ENCODE peak calls at places on chromosome 21, in five cellular contexts. W, Q, V, R and Y are unnamed samples.
A peak's percentile ranks its signal among the peaks of the same experiment; 100 is the strongest.

GRCh38 chr21:33780631-33781030 is 135.0 kb downstream of the ATP5PO start:
- DNase-seq in Q (peak; percentile 45), W (no peak), V (no peak), R (no peak), Y (no peak)

GRCh38 chr21:28781602-28782274 is 210.9 kb downstream of the LTN1 start:
- DNase-seq in R (peak; percentile 25), Q (peak; percentile 51), W (no peak), V (no peak), Y (peak; percentile 13)

GRCh38 chr21:36434144-36434543 is 45.8 kb downstream of the CLDN14 start:
- DNase-seq in Q (no peak), W (no peak), R (no peak), V (no peak), Y (no peak)

GRCh38 chr21:15826147-15826780 is 96.5 kb downstream of the USP25 start:
- DNase-seq in V (peak; percentile 29), W (no peak), Q (peak; percentile 54), R (peak; percentile 66), Y (peak; percentile 25)

GRCh38 chr21:38813554-38813953 is 7.8 kb downstream of the ETS2 start:
- DNase-seq in V (no peak), Q (no peak), W (no peak), R (no peak), Y (no peak)

GRCh38 chr21:41121785-41122415 is 46.1 kb upstream of the BACE2 start:
- DNase-seq in V (peak; percentile 90), W (peak; percentile 91), R (peak; percentile 89), Q (peak; percentile 63), Y (peak; percentile 83)

GRCh38 chr21:38170283-38170682 is 86.5 kb upstream of the KCNJ15 start:
- DNase-seq in R (peak; percentile 26), W (no peak), Q (peak; percentile 12), V (peak; percentile 11), Y (peak; percentile 41)

GRCh38 chr21:25952306-25952705 is 217.5 kb downstream of the GABPA start:
- DNase-seq in W (no peak), V (no peak), R (no peak), Q (no peak), Y (no peak)

GRCh38 chr21:36696640-36697472 is 2.1 kb upstream of the SIM2 start:
- DNase-seq in V (no peak), W (no peak), R (no peak), Q (peak; percentile 6), Y (peak; percentile 79)

GRCh38 chr21:30434033-30434631 is 4.1 kb downstream of the KRTAP13-4 start:
- DNase-seq in V (peak; percentile 10), W (no peak), R (peak; percentile 48), Q (no peak), Y (peak; percentile 47)

GRCh38 chr21:45576838-45577737 is 34.8 kb upstream of the SLC19A1 start:
- DNase-seq in W (peak; percentile 18), Q (no peak), V (no peak), R (peak; percentile 2), Y (peak; percentile 37)

GRCh38 chr21:29610960-29611359 is 312.2 kb downstream of the BACH1 start:
- DNase-seq in Q (no peak), V (no peak), W (no peak), R (no peak), Y (no peak)

GRCh38 chr21:15301736-15302135 is 236.9 kb upstream of the NRIP1 start:
- DNase-seq in R (no peak), W (no peak), V (no peak), Q (no peak), Y (no peak)

GRCh38 chr21:28480091-28480869 is 512.4 kb downstream of the LTN1 start:
- DNase-seq in W (no peak), Q (no peak), R (no peak), V (no peak), Y (no peak)

GRCh38 chr21:38277501-38278111 is 20.8 kb downstream of the KCNJ15 start:
- DNase-seq in W (peak; percentile 75), Q (peak; percentile 100), V (no peak), R (peak; percentile 72), Y (no peak)

GRCh38 chr21:39518055-39518844 is 66.5 kb downstream of the SH3BGR start:
- DNase-seq in V (peak; percentile 40), R (peak; percentile 81), Q (peak; percentile 32), W (peak; percentile 48), Y (peak; percentile 90)

GRCh38 chr21:44084496-44085241 is 22.5 kb upstream of the PWP2 start:
- DNase-seq in V (no peak), W (peak; percentile 12), R (no peak), Q (no peak), Y (no peak)
- H3K36me3 ChIP-seq in V (peaks cover 4% of the 10 kb centered on the region), W (peaks cover 74% of the 10 kb centered on the region), R (no peaks in the 10 kb centered on the region), Q (peaks cover 63% of the 10 kb centered on the region), Y (peaks cover 24% of the 10 kb centered on the region)

GRCh38 chr21:22125581-22125980 is 1127.4 kb downstream of the NCAM2 start:
- DNase-seq in V (no peak), W (no peak), Q (no peak), R (no peak), Y (no peak)

DNA sequence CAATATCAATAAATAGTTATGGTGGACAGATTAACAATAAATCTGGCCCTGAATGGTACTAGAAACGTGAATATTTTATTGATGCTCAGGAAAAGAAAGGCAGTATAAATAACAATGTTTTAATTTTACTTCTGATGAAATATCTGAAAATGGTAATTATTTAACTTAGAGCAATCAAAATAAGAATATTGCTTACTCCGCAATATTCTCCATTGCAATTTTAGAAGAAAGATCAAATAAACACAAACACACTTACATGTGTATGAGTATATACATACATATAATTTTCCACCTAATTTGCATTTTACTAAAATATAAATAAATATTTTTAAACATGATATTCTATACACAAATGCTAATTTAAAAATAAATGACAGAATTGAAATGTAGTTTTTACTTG is 1130.5 kb downstream of the NCAM2 start:
- DNase-seq in R (no peak), W (no peak), Q (no peak), V (no peak), Y (no peak)
- H3K4me3 ChIP-seq in R (no peak overlapping the region), W (no peak overlapping the region), Q (no peak overlapping the region), V (no peak overlapping the region), Y (no peak overlapping the region)

GRCh38 chr21:43971201-43971991 is 40.7 kb upstream of the TRAPPC10 start:
- DNase-seq in W (no peak), V (no peak), R (no peak), Q (no peak), Y (peak; percentile 69)
- H3K36me3 ChIP-seq in W (peaks cover 36% of the 10 kb centered on the region), V (no peaks in the 10 kb centered on the region), R (no peaks in the 10 kb centered on the region), Q (peaks cover 35% of the 10 kb centered on the region), Y (no peaks in the 10 kb centered on the region)

DNA sequence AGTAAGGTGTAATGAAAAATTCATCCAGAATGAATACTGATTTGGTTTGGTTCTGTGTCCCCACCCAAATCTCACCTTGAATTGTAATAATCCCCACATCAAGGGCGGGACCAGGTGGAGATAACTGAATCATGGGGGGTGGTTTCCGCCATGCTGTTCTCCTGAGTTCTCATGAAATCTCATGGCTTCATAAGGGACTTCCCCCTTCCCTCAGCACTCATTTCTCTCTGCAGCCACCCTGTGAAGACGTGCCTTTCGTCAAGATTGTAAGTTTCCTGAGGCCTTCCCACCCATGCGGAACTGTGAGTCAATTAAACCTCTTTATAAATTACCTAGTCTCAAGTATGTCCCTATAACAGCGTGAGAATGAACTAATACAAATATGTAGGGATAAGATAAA is 5.5 kb upstream of the SYNJ1 start:
- DNase-seq in V (no peak), R (no peak), W (no peak), Q (no peak), Y (no peak)
- H3K4me3 ChIP-seq in V (no peak overlapping the region), R (no peak overlapping the region), W (no peak overlapping the region), Q (no peak overlapping the region), Y (no peak overlapping the region)

GRCh38 chr21:42544544-42544943 is 30.9 kb downstream of the SLC37A1 start:
- DNase-seq in W (no peak), R (no peak), V (no peak), Q (no peak), Y (no peak)
- H3K36me3 ChIP-seq in W (peaks cover 58% of the 10 kb centered on the region), R (no peaks in the 10 kb centered on the region), V (no peaks in the 10 kb centered on the region), Q (no peaks in the 10 kb centered on the region), Y (peaks cover 7% of the 10 kb centered on the region)

GRCh38 chr21:42512346-42513034 is 1.2 kb upstream of the SLC37A1 start:
- DNase-seq in Q (no peak), R (no peak), W (peak; percentile 16), V (no peak), Y (peak; percentile 60)

GRCh38 chr21:42515708-42516502 is 2.3 kb downstream of the SLC37A1 start:
- DNase-seq in W (peak; percentile 51), R (peak; percentile 65), Q (no peak), V (peak; percentile 79), Y (no peak)

GRCh38 chr21:42513151-42513984 is at the start of gene SLC37A1:
- DNase-seq in R (peak; percentile 77), W (peak; percentile 59), V (no peak), Q (no peak), Y (peak; percentile 88)

GRCh38 chr21:42513985-42514882 is 582 bp downstream of the SLC37A1 start:
- DNase-seq in W (peak; percentile 68), V (no peak), R (peak; percentile 69), Q (no peak), Y (peak; percentile 85)

DNA sequence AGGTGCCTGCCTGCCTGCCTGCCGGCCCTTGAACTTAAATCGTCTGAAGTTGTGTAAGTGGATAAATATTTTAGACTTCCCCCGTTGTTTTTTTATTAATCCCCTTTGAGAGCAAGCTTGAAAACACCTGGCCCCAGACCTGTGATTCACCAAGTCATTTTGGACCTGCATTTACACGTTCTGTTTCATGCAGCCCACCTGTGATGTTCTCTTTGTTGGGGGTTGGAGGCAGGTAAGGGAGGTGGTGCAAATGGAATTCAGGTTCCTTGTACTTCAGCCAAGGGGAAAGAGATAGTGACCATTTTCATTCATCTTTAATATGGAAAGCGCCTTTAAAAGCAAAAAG is 1.2 kb downstream of the SLC37A1 start:
- DNase-seq in V (no peak), W (no peak), Q (no peak), R (no peak), Y (peak; percentile 54)
- H3K4me3 ChIP-seq in V (peak overlapping the region; percentile 74), W (peak overlapping the region; percentile 95), Q (no peak overlapping the region), R (peak overlapping the region; percentile 76), Y (peak overlapping the region; percentile 70)

GRCh38 chr21:34880401-34880800 is 168.7 kb downstream of the RUNX1 start:
- DNase-seq in Q (no peak), V (no peak), W (no peak), R (no peak), Y (no peak)

GRCh38 chr21:34883501-34884271 is 165.4 kb downstream of the RUNX1 start:
- DNase-seq in Q (no peak), R (no peak), V (no peak), W (no peak), Y (no peak)

GRCh38 chr21:34881894-34882371 is 167.2 kb downstream of the RUNX1 start:
- DNase-seq in R (no peak), Q (peak; percentile 92), W (no peak), V (no peak), Y (no peak)

GRCh38 chr21:34882719-34883131 is 166.4 kb downstream of the RUNX1 start:
- DNase-seq in R (no peak), V (no peak), W (no peak), Q (no peak), Y (no peak)

DNA sequence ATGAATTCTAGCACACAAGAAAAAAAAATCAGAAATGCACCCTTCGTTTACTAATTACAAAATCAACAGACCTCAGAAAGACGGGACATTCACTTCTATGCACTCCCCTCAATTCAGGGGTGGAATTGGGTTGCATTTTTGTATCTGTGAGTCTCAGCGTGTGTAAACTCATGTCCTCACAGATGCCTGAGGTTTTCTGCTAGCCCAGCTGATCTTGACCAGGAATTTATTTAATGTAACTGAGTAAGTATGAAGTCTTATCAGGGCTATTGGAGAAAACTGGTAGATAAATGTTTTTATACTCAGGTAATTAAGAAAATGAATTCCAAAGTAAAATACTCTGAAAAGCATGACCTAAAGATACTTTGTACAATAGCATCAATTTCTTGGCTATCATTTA is 167.7 kb downstream of the RUNX1 start:
- DNase-seq in W (no peak), R (no peak), Q (peak; percentile 84), V (no peak), Y (no peak)
- H3K36me3 ChIP-seq in W (no peaks in the 10 kb centered on the region), R (no peaks in the 10 kb centered on the region), Q (peaks cover 28% of the 10 kb centered on the region), V (no peaks in the 10 kb centered on the region), Y (no peaks in the 10 kb centered on the region)